ENCODE peak calls at places on chromosomes 4 and X, in nine cellular contexts. One of them, this sample, is unnamed.

GRCh38 chrX:150566734-150567182 is 1.7 kb upstream of the MTM1 start:
- DNase-seq in left cardiac atrium: no peak
- DNase-seq in head of caudate nucleus: no peak
- DNase-seq in sciatic nerve: no peak
- DNase-seq in A549: no peak
- DNase-seq in AG04450: no peak
- DNase-seq in GM13977: no peak
- DNase-seq in T-helper 2 cell: no peak
- DNase-seq in GM20000: no peak
- DNase-seq in this sample: no peak

GRCh38 chrX:14039344-14039743 is 9.7 kb upstream of the GEMIN8 start:
- DNase-seq in left cardiac atrium: peak
- DNase-seq in AG04450: no peak
- DNase-seq in GM13977: peak
- DNase-seq in A549: no peak
- DNase-seq in sciatic nerve: peak
- DNase-seq in head of caudate nucleus: peak
- DNase-seq in T-helper 2 cell: peak
- DNase-seq in GM20000: peak
- DNase-seq in this sample: no peak

GRCh38 chr4:157115613-157116340 is 39.8 kb downstream of the GLRB start:
- DNase-seq in A549: peak
- DNase-seq in AG04450: no peak
- DNase-seq in left cardiac atrium: no peak
- DNase-seq in sciatic nerve: no peak
- DNase-seq in GM13977: no peak
- DNase-seq in head of caudate nucleus: no peak
- DNase-seq in T-helper 2 cell: no peak
- DNase-seq in GM20000: no peak
- DNase-seq in this sample: peak

GRCh38 chr4:35934370-35934981 is 309.8 kb downstream of the ARAP2 start:
- DNase-seq in A549: no peak
- DNase-seq in left cardiac atrium: no peak
- DNase-seq in GM13977: no peak
- DNase-seq in T-helper 2 cell: peak
- DNase-seq in GM20000: peak
- DNase-seq in head of caudate nucleus: no peak
- DNase-seq in AG04450: no peak
- DNase-seq in sciatic nerve: no peak
- DNase-seq in this sample: no peak

GRCh38 chrX:70088281-70088680 is 26.0 kb downstream of the OTUD6A start:
- DNase-seq in GM20000: no peak
- DNase-seq in A549: no peak
- DNase-seq in sciatic nerve: no peak
- DNase-seq in AG04450: no peak
- DNase-seq in T-helper 2 cell: no peak
- DNase-seq in head of caudate nucleus: no peak
- DNase-seq in GM13977: no peak
- DNase-seq in left cardiac atrium: no peak
- DNase-seq in this sample: no peak

GRCh38 chr4:143337600-143338287 is 1.1 kb downstream of the GAB1 start:
- DNase-seq in GM13977: no peak
- DNase-seq in GM20000: no peak
- DNase-seq in T-helper 2 cell: peak
- DNase-seq in AG04450: no peak
- DNase-seq in sciatic nerve: peak
- DNase-seq in head of caudate nucleus: peak
- DNase-seq in left cardiac atrium: peak
- DNase-seq in A549: no peak
- DNase-seq in this sample: peak

GRCh38 chrX:145844886-145845285 is 27.3 kb downstream of the SLITRK2 start:
- DNase-seq in T-helper 2 cell: no peak
- DNase-seq in left cardiac atrium: no peak
- DNase-seq in head of caudate nucleus: peak
- DNase-seq in GM13977: no peak
- DNase-seq in GM20000: no peak
- DNase-seq in sciatic nerve: no peak
- DNase-seq in A549: no peak
- DNase-seq in AG04450: no peak
- DNase-seq in this sample: no peak

GRCh38 chr4:139791681-139792080 is 126.1 kb downstream of the MGST2 start:
- DNase-seq in T-helper 2 cell: no peak
- DNase-seq in A549: no peak
- DNase-seq in sciatic nerve: no peak
- DNase-seq in GM13977: no peak
- DNase-seq in left cardiac atrium: no peak
- DNase-seq in GM20000: no peak
- DNase-seq in head of caudate nucleus: no peak
- DNase-seq in AG04450: no peak
- DNase-seq in this sample: no peak

GRCh38 chrX:106300656-106301055 is 132.6 kb downstream of the PWWP3B start:
- DNase-seq in left cardiac atrium: no peak
- DNase-seq in A549: no peak
- DNase-seq in T-helper 2 cell: no peak
- DNase-seq in sciatic nerve: no peak
- DNase-seq in head of caudate nucleus: no peak
- DNase-seq in GM13977: no peak
- DNase-seq in GM20000: no peak
- DNase-seq in AG04450: no peak
- DNase-seq in this sample: no peak

GRCh38 chr4:71236226-71236625 is 102.6 kb upstream of the SLC4A4 start:
- DNase-seq in left cardiac atrium: no peak
- DNase-seq in head of caudate nucleus: no peak
- DNase-seq in GM20000: no peak
- DNase-seq in A549: no peak
- DNase-seq in GM13977: no peak
- DNase-seq in sciatic nerve: no peak
- DNase-seq in T-helper 2 cell: no peak
- DNase-seq in AG04450: no peak
- DNase-seq in this sample: no peak

GRCh38 chrX:49103637-49104036 is 19.9 kb downstream of the GPKOW start:
- DNase-seq in GM20000: no peak
- DNase-seq in head of caudate nucleus: no peak
- DNase-seq in sciatic nerve: no peak
- DNase-seq in T-helper 2 cell: no peak
- DNase-seq in A549: no peak
- DNase-seq in AG04450: no peak
- DNase-seq in left cardiac atrium: no peak
- DNase-seq in GM13977: no peak
- DNase-seq in this sample: no peak

GRCh38 chrX:10326578-10326977 is 169.8 kb downstream of the CLCN4 start:
- DNase-seq in AG04450: no peak
- DNase-seq in head of caudate nucleus: peak
- DNase-seq in left cardiac atrium: peak
- DNase-seq in A549: peak
- DNase-seq in GM13977: no peak
- DNase-seq in T-helper 2 cell: no peak
- DNase-seq in GM20000: no peak
- DNase-seq in sciatic nerve: no peak
- DNase-seq in this sample: no peak